ENCODE peak calls at places on chromosomes 1 and 21, in nine cellular contexts. S is K562; O is AG04450; P is GM12891; R is occipital lobe; G is GM19239; B is A549; C is CD8-positive, alpha-beta memory T cell; X is NCI-H1417. N is an unnamed sample.

GRCh38 chr1:7702365-7702764 is 68.7 kb upstream of the VAMP3 start:
- DNase-seq in S (no peak), O (no peak), P (no peak), R (peak), G (no peak), B (no peak), C (no peak), X (peak), N (no peak)

GRCh38 chr1:58031416-58031815 is 515.1 kb downstream of the OMA1 start:
- DNase-seq in S (no peak), O (no peak), P (no peak), R (no peak), G (no peak), B (no peak), C (no peak), X (no peak), N (no peak)

GRCh38 chr1:233587958-233588799 is 25.7 kb upstream of the KCNK1 start:
- DNase-seq in S (no peak), O (no peak), P (no peak), R (no peak), G (no peak), B (no peak), C (no peak), X (peak), N (no peak)

GRCh38 chr21:29080454-29080930 is 7.0 kb upstream of the CCT8 start:
- DNase-seq in S (no peak), O (no peak), P (no peak), R (no peak), G (no peak), B (no peak), C (peak), X (no peak), N (no peak)

GRCh38 chr1:2347409-2347785 is 44.0 kb downstream of the MORN1 start:
- DNase-seq in S (no peak), O (no peak), P (no peak), R (no peak), G (no peak), B (no peak), C (no peak), X (no peak), N (no peak)

GRCh38 chr1:17895986-17896385 is 140.9 kb downstream of the ACTL8 start:
- DNase-seq in S (no peak), O (no peak), P (no peak), R (no peak), G (no peak), B (no peak), C (no peak), X (no peak), N (no peak)

GRCh38 chr1:50415235-50416149 is 7.8 kb downstream of the DMRTA2 start:
- DNase-seq in S (no peak), O (no peak), P (no peak), R (no peak), G (no peak), B (no peak), C (no peak), X (no peak), N (no peak)

GRCh38 chr1:182720465-182720864 is 36.1 kb upstream of the RGS8 start:
- DNase-seq in S (no peak), O (no peak), P (no peak), R (no peak), G (no peak), B (no peak), C (no peak), X (peak), N (no peak)

GRCh38 chr1:227357229-227358078 is 39.2 kb upstream of the CDC42BPA start:
- DNase-seq in S (peak), O (peak), P (no peak), R (no peak), G (no peak), B (peak), C (no peak), X (no peak), N (no peak)

GRCh38 chr1:966135-966602 is at the start of gene PLEKHN1:
- DNase-seq in S (peak), O (no peak), P (peak), R (no peak), G (peak), B (no peak), C (no peak), X (no peak), N (peak)

GRCh38 chr1:210597555-210598134 is 268.9 kb downstream of the HHAT start:
- DNase-seq in S (peak), O (peak), P (no peak), R (no peak), G (no peak), B (peak), C (no peak), X (no peak), N (no peak)

GRCh38 chr21:33587792-33588484 is 546 bp downstream of the DONSON start:
- DNase-seq in S (peak), O (no peak), P (peak), R (peak), G (peak), B (peak), C (peak), X (peak), N (no peak)

GRCh38 chr1:221290669-221291068 is 411.4 kb downstream of the HLX start:
- DNase-seq in S (no peak), O (no peak), P (no peak), R (no peak), G (no peak), B (no peak), C (no peak), X (no peak), N (no peak)

GRCh38 chr1:67138813-67139539 is 4.2 kb upstream of the C1orf141 start:
- DNase-seq in S (peak), O (no peak), P (no peak), R (no peak), G (no peak), B (no peak), C (no peak), X (no peak), N (no peak)

GRCh38 chr1:157199421-157199755 is 61.2 kb upstream of the ETV3 start:
- DNase-seq in S (peak), O (no peak), P (no peak), R (no peak), G (no peak), B (no peak), C (no peak), X (no peak), N (no peak)

GRCh38 chr1:114716304-114717158 is at the start of gene NRAS:
- DNase-seq in S (peak), O (peak), P (peak), R (peak), G (peak), B (peak), C (peak), X (peak), N (peak)

GRCh38 chr1:183942933-183943693 is 94.4 kb downstream of the COLGALT2 start:
- DNase-seq in S (peak), O (peak), P (no peak), R (no peak), G (no peak), B (no peak), C (no peak), X (peak), N (peak)

GRCh38 chr1:229509576-229509975 is 1.4 kb upstream of the NUP133 start:
- DNase-seq in S (peak), O (peak), P (no peak), R (no peak), G (no peak), B (no peak), C (no peak), X (peak), N (no peak)